ENCODE peak calls at places on chromosomes 7 and 10, in five cellular contexts. K is colonic mucosa; M is stomach; T is CD8-positive, alpha-beta memory T cell; X is Karpas-422. S is an unnamed sample. For H3K4me1, the result is how much of the 10 kb centered on the place peaks cover.

GRCh38 chr10:69515699-69516547 is 57.3 kb downstream of the NEUROG3 start:
- DNase-seq in K (peak), M (peak), T (peak), X (peak), S (peak)

GRCh38 chr10:30701471-30702173 is 72.1 kb upstream of the LYZL2 start:
- DNase-seq in K (peak), M (peak), T (peak), X (peak), S (peak)

GRCh38 chr10:94292448-94293118 is 70.2 kb downstream of the NOC3L start:
- DNase-seq in K (peak), M (peak), T (no peak), X (no peak), S (no peak)

GRCh38 chr7:33757050-33757449 is 148.3 kb upstream of the BMPER start:
- DNase-seq in K (no peak), M (no peak), T (no peak), X (no peak), S (no peak)

GRCh38 chr10:103845983-103846382 is 9.4 kb downstream of the SH3PXD2A start:
- DNase-seq in K (peak), M (no peak), T (peak), X (no peak), S (no peak)

GRCh38 chr10:16440396-16441105 is 3.7 kb downstream of the PTER start:
- DNase-seq in K (peak), M (peak), T (no peak), X (no peak), S (no peak)

GRCh38 chr10:70920519-70920918 is 32.2 kb upstream of the PCBD1 start:
- DNase-seq in K (peak), M (peak), T (no peak), X (no peak), S (no peak)

GRCh38 chr7:78151229-78151628 is 352.7 kb downstream of the PHTF2 start:
- DNase-seq in K (no peak), M (no peak), T (no peak), X (no peak), S (no peak)

GRCh38 chr10:86292462-86293322 is 73.9 kb downstream of the GRID1 start:
- DNase-seq in K (peak), M (peak), T (no peak), X (no peak), S (no peak)

GRCh38 chr7:28181921-28182517 is 1.4 kb upstream of the JAZF1 start:
- DNase-seq in K (no peak), M (no peak), T (no peak), X (no peak), S (no peak)

GRCh38 chr10:54194768-54195167 is 606.3 kb downstream of the PCDH15 start:
- DNase-seq in K (no peak), M (no peak), T (no peak), X (no peak), S (no peak)

GRCh38 chr10:4347397-4347796 is 478.6 kb upstream of the AKR1E2 start:
- DNase-seq in K (no peak), M (no peak), T (no peak), X (no peak), S (no peak)

GRCh38 chr7:116802784-116803183 is 59.6 kb upstream of the CAPZA2 start:
- DNase-seq in K (peak), M (no peak), T (no peak), X (peak), S (peak)

GRCh38 chr10:79429751-79430150 is 15.7 kb downstream of the ZCCHC24 start:
- DNase-seq in K (no peak), M (no peak), T (no peak), X (no peak), S (no peak)

GRCh38 chr7:138892016-138892630 is 89.1 kb downstream of the KIAA1549 start:
- DNase-seq in K (no peak), M (no peak), T (no peak), X (no peak), S (no peak)

GRCh38 chr10:75126277-75126676 is 14.8 kb downstream of the SAMD8 start:
- DNase-seq in K (no peak), M (no peak), T (no peak), X (no peak), S (no peak)

GRCh38 chr10:75121322-75121721 is 9.9 kb downstream of the SAMD8 start:
- DNase-seq in K (no peak), M (no peak), T (no peak), X (no peak), S (no peak)

GRCh38 chr10:75117996-75118395 is 6.5 kb downstream of the SAMD8 start:
- DNase-seq in K (no peak), M (no peak), T (no peak), X (no peak), S (no peak)

GRCh38 chr10:75123088-75123682 is 11.7 kb downstream of the SAMD8 start:
- DNase-seq in K (no peak), M (no peak), T (no peak), X (no peak), S (no peak)

DNA sequence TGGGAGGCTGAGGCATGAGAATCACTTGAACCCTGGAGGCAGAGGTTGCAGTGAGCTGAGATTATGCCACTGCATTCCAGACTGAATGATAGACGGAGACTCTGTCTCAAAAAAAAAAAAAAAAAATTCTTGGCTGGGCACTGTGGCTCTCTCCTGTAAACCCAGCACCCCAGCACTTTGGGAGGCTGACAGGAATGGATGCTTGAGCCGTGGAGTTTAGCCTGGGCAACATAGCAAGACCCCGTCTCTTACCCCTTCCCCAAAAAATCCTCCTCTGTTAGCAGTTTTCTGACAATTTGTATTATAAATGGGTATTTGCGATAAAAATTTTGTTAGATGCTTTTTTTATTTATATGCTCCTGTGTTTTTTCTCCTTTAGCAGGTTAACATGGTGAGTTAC is 11.0 kb downstream of the SAMD8 start:
- DNase-seq in K (no peak), M (no peak), T (no peak), X (no peak), S (no peak)
- H3K4me1 ChIP-seq in K (under half), M (under half), T (under half), X (under half), S (under half)

GRCh38 chr10:50552308-50552707 is 71.4 kb downstream of the SGMS1 start:
- DNase-seq in K (no peak), M (no peak), T (no peak), X (no peak), S (no peak)
- H3K4me1 ChIP-seq in K (under half), M (half or more), T (under half), X (under half), S (under half)

DNA sequence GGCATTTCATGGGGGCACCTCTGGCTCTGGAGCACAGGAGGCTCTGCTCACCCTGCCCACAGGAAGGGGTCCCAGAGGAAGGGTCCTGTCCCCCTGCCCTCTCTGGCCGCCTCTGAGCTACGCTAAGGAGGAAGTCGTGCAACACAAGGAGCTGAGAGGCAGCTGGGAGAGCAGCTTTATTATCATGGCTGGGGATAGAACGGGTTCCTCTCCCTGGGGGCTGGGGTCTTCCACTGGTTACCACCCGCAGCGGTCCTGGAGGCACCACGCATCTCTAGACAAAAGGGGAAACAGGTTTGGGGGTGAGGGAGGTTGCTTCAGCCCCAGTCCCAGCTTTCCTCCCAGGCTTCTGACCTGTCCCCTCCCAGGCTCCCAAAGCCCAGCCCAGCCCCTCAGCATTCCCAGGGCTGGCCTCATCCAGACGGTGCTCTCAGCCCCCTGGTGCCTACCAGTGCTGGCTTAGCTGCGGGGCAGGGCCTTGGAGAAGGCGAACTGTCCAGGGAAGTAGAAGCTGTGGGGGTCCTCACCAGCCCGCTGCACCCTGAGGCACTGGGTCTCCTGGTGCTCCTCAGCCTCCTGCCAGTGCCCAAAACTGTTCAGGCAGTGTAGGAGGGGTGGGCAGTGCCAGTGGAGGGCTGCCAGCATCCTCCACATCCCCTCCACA is 3.1 kb downstream of the RARRES2 start:
- DNase-seq in K (no peak), M (no peak), T (no peak), X (no peak), S (no peak)
- H3K4me1 ChIP-seq in K (under half), M (half or more), T (under half), X (under half), S (under half)

GRCh38 chr7:92763636-92764423 is 72.5 kb downstream of the CDK6 start:
- DNase-seq in K (peak), M (no peak), T (no peak), X (no peak), S (peak)

GRCh38 chr7:92765725-92766124 is 70.6 kb downstream of the CDK6 start:
- DNase-seq in K (no peak), M (no peak), T (no peak), X (no peak), S (no peak)

GRCh38 chr7:92762853-92763252 is 73.5 kb downstream of the CDK6 start:
- DNase-seq in K (no peak), M (no peak), T (no peak), X (no peak), S (no peak)

GRCh38 chr7:92758796-92759431 is 77.5 kb downstream of the CDK6 start:
- DNase-seq in K (no peak), M (no peak), T (no peak), X (no peak), S (no peak)

DNA sequence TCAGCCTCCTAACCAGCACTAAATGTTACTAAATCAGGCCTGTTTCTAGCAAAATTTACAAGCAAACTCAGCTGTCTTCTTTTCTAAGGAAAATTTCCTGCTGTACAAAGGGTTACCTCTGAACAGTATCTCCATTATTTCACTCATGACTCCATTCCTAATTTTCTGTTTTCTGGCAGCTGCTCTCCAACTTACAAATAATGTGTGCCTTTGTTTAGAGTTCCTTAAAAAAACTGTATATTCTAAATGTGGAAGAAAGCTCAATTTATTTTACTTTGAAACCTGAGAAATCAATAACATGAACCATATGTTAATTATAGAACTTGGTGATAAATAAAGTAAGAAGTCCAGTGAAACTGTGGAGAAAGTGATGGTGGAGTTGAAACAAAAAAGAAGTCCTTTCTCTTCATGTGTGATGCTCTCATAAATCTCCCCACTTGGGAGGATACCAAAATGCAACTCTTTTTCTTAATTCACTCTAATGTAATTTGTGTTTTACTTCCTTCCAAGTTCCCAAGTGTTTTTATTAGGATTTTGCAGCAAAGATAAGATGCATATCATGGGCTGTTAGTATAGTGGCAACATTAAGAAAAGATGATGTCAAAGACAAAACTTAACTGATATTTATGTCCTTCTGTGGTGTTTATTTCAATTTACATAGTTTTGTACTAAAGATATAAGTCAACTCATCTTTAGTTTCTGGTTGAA is 74.8 kb downstream of the CDK6 start:
- DNase-seq in K (no peak), M (no peak), T (no peak), X (no peak), S (no peak)
- H3K4me1 ChIP-seq in K (under half), M (under half), T (under half), X (under half), S (half or more)

DNA sequence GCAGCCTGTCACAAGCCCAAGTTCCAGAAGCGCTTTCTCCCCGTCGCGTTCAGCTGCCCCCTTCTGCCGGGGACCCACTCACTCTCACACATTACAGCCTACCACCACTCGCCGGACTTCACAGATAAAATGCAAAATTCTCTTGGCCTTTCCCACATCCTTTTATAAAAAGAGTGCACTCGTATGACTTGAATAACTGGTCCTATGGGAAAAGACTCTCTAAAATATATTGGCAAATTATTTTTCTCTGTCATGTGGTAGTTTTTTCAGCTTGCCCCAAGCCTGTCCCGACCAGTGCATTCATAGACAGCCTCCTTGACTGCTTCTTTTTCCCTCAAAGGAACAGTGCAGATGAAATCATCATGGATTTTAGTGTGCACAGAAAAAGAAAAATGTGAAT is 1.3 kb downstream of the INHBA start:
- DNase-seq in K (no peak), M (no peak), T (no peak), X (no peak), S (no peak)
- H3K4me1 ChIP-seq in K (under half), M (under half), T (under half), X (under half), S (under half)